ENCODE peak calls at places on chromosomes 7 and 10, in eight cellular contexts. N, V, P, S, F, K, T and Y are unnamed samples.

GRCh38 chr10:117257701-117258100 is 16.8 kb downstream of the SLC18A2 start:
- DNase-seq in N (no peak), V (no peak), P (no peak), S (no peak), F (no peak), K (no peak), T (no peak), Y (no peak)

GRCh38 chr10:59434463-59435326 is 72.3 kb upstream of the FAM13C start:
- DNase-seq in N (no peak), V (no peak), P (peak), S (no peak), F (no peak), K (no peak), T (no peak), Y (no peak)

GRCh38 chr10:130023454-130024230 is 59.6 kb upstream of the EBF3 start:
- DNase-seq in N (no peak), V (no peak), P (no peak), S (no peak), F (no peak), K (no peak), T (no peak), Y (no peak)

GRCh38 chr7:143385891-143386781 is 5.0 kb downstream of the ZYX start:
- DNase-seq in N (no peak), V (peak), P (no peak), S (no peak), F (no peak), K (no peak), T (no peak), Y (no peak)

GRCh38 chr7:37248396-37248836 is 200.2 kb downstream of the ELMO1 start:
- DNase-seq in N (no peak), V (peak), P (no peak), S (no peak), F (no peak), K (no peak), T (peak), Y (no peak)

GRCh38 chr7:101634196-101634717 is 5.2 kb upstream of the MYL10 start:
- DNase-seq in N (no peak), V (no peak), P (no peak), S (no peak), F (no peak), K (no peak), T (no peak), Y (no peak)

GRCh38 chr7:5831196-5831595 is 49.4 kb upstream of the OCM start:
- DNase-seq in N (no peak), V (peak), P (peak), S (peak), F (peak), K (no peak), T (peak), Y (no peak)

GRCh38 chr7:90594791-90595317 is 1.3 kb upstream of the CDK14 start:
- DNase-seq in N (no peak), V (peak), P (peak), S (peak), F (peak), K (peak), T (peak), Y (no peak)

GRCh38 chr7:96236198-96237039 is 85.5 kb downstream of the SLC25A13 start:
- DNase-seq in N (peak), V (peak), P (peak), S (peak), F (peak), K (peak), T (peak), Y (peak)

GRCh38 chr7:150903627-150904026 is 51.3 kb downstream of the AOC1 start:
- DNase-seq in N (no peak), V (peak), P (peak), S (peak), F (peak), K (no peak), T (peak), Y (no peak)

GRCh38 chr10:61567729-61568128 is 95.0 kb upstream of the CABCOCO1 start:
- DNase-seq in N (no peak), V (no peak), P (no peak), S (no peak), F (no peak), K (no peak), T (no peak), Y (no peak)

GRCh38 chr7:26187380-26188290 is 12.9 kb downstream of the HNRNPA2B1 start:
- DNase-seq in N (no peak), V (no peak), P (no peak), S (no peak), F (no peak), K (no peak), T (no peak), Y (no peak)

GRCh38 chr10:26780793-26781601 is 79.8 kb downstream of the ABI1 start:
- DNase-seq in N (no peak), V (no peak), P (peak), S (no peak), F (no peak), K (no peak), T (no peak), Y (no peak)

GRCh38 chr10:63265646-63266207 is 132.6 kb downstream of the NRBF2 start:
- DNase-seq in N (no peak), V (no peak), P (no peak), S (no peak), F (no peak), K (no peak), T (no peak), Y (no peak)

GRCh38 chr7:46195934-46196333 is 274.9 kb upstream of the IGFBP3 start:
- DNase-seq in N (no peak), V (no peak), P (no peak), S (no peak), F (no peak), K (no peak), T (no peak), Y (no peak)

GRCh38 chr10:12448729-12449391 is 99.5 kb downstream of the CAMK1D start:
- DNase-seq in N (no peak), V (peak), P (peak), S (no peak), F (no peak), K (peak), T (peak), Y (peak)

GRCh38 chr7:103113164-103113563 is 35.7 kb downstream of the NAPEPLD start:
- DNase-seq in N (no peak), V (no peak), P (peak), S (no peak), F (no peak), K (no peak), T (no peak), Y (no peak)

GRCh38 chr7:128021361-128021760 is 9.9 kb downstream of the LRRC4 start:
- DNase-seq in N (no peak), V (no peak), P (peak), S (no peak), F (no peak), K (no peak), T (no peak), Y (no peak)

GRCh38 chr10:14603539-14604102 is 171.1 kb downstream of the FAM107B start:
- DNase-seq in N (peak), V (no peak), P (no peak), S (no peak), F (no peak), K (no peak), T (no peak), Y (no peak)

GRCh38 chr10:30819306-30820190 is 190.0 kb upstream of the LYZL2 start:
- DNase-seq in N (no peak), V (no peak), P (peak), S (no peak), F (no peak), K (no peak), T (no peak), Y (peak)

GRCh38 chr10:77513783-77514331 is 123.8 kb downstream of the KCNMA1 start:
- DNase-seq in N (no peak), V (no peak), P (peak), S (peak), F (peak), K (no peak), T (peak), Y (no peak)

GRCh38 chr7:45651540-45651939 is 77.4 kb downstream of the ADCY1 start:
- DNase-seq in N (no peak), V (no peak), P (no peak), S (no peak), F (no peak), K (no peak), T (no peak), Y (no peak)

GRCh38 chr7:29651467-29651866 is 87.8 kb downstream of the PRR15 start:
- DNase-seq in N (no peak), V (no peak), P (no peak), S (no peak), F (no peak), K (no peak), T (no peak), Y (no peak)

GRCh38 chr7:76244781-76245391 is 43.2 kb downstream of the SRRM3 start:
- DNase-seq in N (no peak), V (no peak), P (no peak), S (no peak), F (no peak), K (no peak), T (no peak), Y (no peak)

GRCh38 chr10:49108656-49109055 is 6.7 kb downstream of the VSTM4 start:
- DNase-seq in N (no peak), V (no peak), P (no peak), S (no peak), F (no peak), K (no peak), T (no peak), Y (no peak)

GRCh38 chr10:34641147-34641912 is 173.8 kb downstream of the PARD3 start:
- DNase-seq in N (no peak), V (no peak), P (no peak), S (no peak), F (no peak), K (no peak), T (no peak), Y (no peak)

GRCh38 chr7:148697950-148698396 is 730 bp upstream of the CUL1 start:
- DNase-seq in N (no peak), V (peak), P (peak), S (peak), F (no peak), K (no peak), T (no peak), Y (peak)

GRCh38 chr7:110960811-110961210 is 130.1 kb upstream of the LRRN3 start:
- DNase-seq in N (no peak), V (no peak), P (peak), S (no peak), F (no peak), K (no peak), T (no peak), Y (no peak)

GRCh38 chr10:119502214-119502613 is 40.3 kb downstream of the RGS10 start:
- DNase-seq in N (no peak), V (no peak), P (no peak), S (no peak), F (no peak), K (no peak), T (no peak), Y (no peak)

GRCh38 chr10:59011972-59012632 is 164.3 kb upstream of the PHYHIPL start:
- DNase-seq in N (no peak), V (no peak), P (no peak), S (no peak), F (no peak), K (no peak), T (no peak), Y (no peak)

GRCh38 chr7:115910541-115911164 is 119.9 kb downstream of the TFEC start:
- DNase-seq in N (no peak), V (no peak), P (peak), S (no peak), F (no peak), K (no peak), T (no peak), Y (peak)

GRCh38 chr10:98815039-98815660 is 368.4 kb upstream of the HPS1 start:
- DNase-seq in N (no peak), V (no peak), P (no peak), S (no peak), F (no peak), K (no peak), T (no peak), Y (no peak)

GRCh38 chr10:31171402-31172120 is 139.9 kb upstream of the ZNF438 start:
- DNase-seq in N (no peak), V (no peak), P (peak), S (no peak), F (no peak), K (no peak), T (no peak), Y (no peak)

GRCh38 chr7:150434240-150434639 is 16.2 kb upstream of the GIMAP8 start:
- DNase-seq in N (no peak), V (no peak), P (no peak), S (no peak), F (no peak), K (no peak), T (no peak), Y (no peak)

GRCh38 chr10:88463811-88464210 is 119.3 kb downstream of the RNLS start:
- DNase-seq in N (no peak), V (no peak), P (no peak), S (no peak), F (no peak), K (no peak), T (no peak), Y (no peak)

GRCh38 chr7:47664650-47665049 is 82.7 kb upstream of the TNS3 start:
- DNase-seq in N (no peak), V (no peak), P (no peak), S (no peak), F (no peak), K (no peak), T (no peak), Y (no peak)

GRCh38 chr7:151173386-151174245 is 6.1 kb upstream of the GBX1 start:
- DNase-seq in N (no peak), V (no peak), P (no peak), S (no peak), F (no peak), K (no peak), T (no peak), Y (no peak)

GRCh38 chr10:66925896-66926719 is at the start of gene LRRTM3:
- DNase-seq in N (no peak), V (peak), P (peak), S (peak), F (peak), K (peak), T (peak), Y (peak)

GRCh38 chr10:102503264-102504178 is at the start of gene SUFU:
- DNase-seq in N (peak), V (peak), P (peak), S (peak), F (peak), K (peak), T (peak), Y (peak)
- TF ChIP-seq POLR2A in N (no peak), V (peak), P (peak), S (peak), F (peak), K (peak), T (peak), Y (peak)

DNA sequence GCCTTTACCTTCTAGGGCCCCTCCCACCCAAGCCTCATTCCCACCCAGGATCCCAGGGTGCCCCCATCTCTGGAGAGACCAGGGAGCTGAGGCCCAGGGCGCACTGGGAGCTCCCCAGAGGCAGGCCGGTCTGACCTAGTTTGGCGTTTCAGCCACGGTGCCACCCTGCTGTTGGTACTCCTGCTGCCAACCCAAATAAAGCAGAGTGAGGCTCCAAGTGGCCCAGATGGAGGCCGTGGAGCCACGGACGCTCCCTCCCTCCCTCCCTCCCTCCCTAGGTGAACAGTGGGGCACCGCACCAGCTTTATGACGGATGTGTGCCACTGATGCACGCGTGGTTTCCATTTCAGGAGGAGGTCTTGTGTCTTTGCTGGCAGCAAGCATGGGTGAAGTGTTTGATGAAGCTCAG is 1.8 kb downstream of the INPP5A start:
- DNase-seq in N (peak), V (no peak), P (no peak), S (peak), F (peak), K (no peak), T (no peak), Y (no peak)
- TF ChIP-seq POLR2A in N (no peak), V (no peak), P (no peak), S (no peak), F (no peak), K (no peak), T (no peak), Y (no peak)

GRCh38 chr7:20330176-20330796 is 414 bp upstream of the ITGB8 start:
- DNase-seq in N (peak), V (peak), P (peak), S (peak), F (peak), K (peak), T (peak), Y (peak)
- TF ChIP-seq POLR2A in N (no peak), V (no peak), P (peak), S (no peak), F (peak), K (peak), T (no peak), Y (no peak)

GRCh38 chr7:14978687-14979086 is 76.1 kb upstream of the DGKB start:
- DNase-seq in N (no peak), V (no peak), P (no peak), S (no peak), F (no peak), K (no peak), T (no peak), Y (no peak)
- TF ChIP-seq POLR2A in N (no peak), V (no peak), P (no peak), S (no peak), F (no peak), K (no peak), T (no peak), Y (no peak)